ENCODE peak calls at places on chromosomes 6 and 20, in six cellular contexts. M, P, A, Y, S and N are unnamed samples.

GRCh38 chr20:54044156-54044555 is 26.2 kb downstream of the BCAS1 start:
- DNase-seq in M (no peak), P (no peak), Y (peak), A (no peak), S (no peak), N (no peak)

GRCh38 chr6:113813207-113813606 is 43.9 kb upstream of the MARCKS start:
- DNase-seq in P (no peak), A (no peak), S (no peak), M (no peak), Y (peak), N (no peak)

GRCh38 chr6:46821348-46821992 is 28.3 kb downstream of the MEP1A start:
- DNase-seq in P (no peak), S (no peak), M (no peak), Y (peak), A (no peak), N (no peak)

GRCh38 chr20:34604980-34605788 is 46.7 kb downstream of the MAP1LC3A start:
- DNase-seq in M (no peak), Y (no peak), S (no peak), A (no peak), P (no peak), N (no peak)

GRCh38 chr6:73797861-73798260 is 101.9 kb downstream of the CD109 start:
- DNase-seq in S (no peak), A (no peak), M (no peak), Y (peak), P (no peak), N (no peak)

GRCh38 chr6:4568138-4568537 is 208.1 kb upstream of the CDYL start:
- DNase-seq in Y (no peak), A (peak), P (no peak), M (no peak), S (no peak), N (no peak)

GRCh38 chr6:146770965-146771735 is 172.4 kb downstream of the ADGB start:
- DNase-seq in P (no peak), S (peak), M (no peak), Y (no peak), A (peak), N (no peak)

GRCh38 chr6:167949121-167949684 is 48.3 kb upstream of the KIF25 start:
- DNase-seq in S (no peak), P (no peak), M (no peak), A (no peak), Y (peak), N (no peak)

GRCh38 chr6:110140650-110141049 is 38.8 kb downstream of the WASF1 start:
- DNase-seq in S (no peak), A (no peak), P (no peak), Y (peak), M (no peak), N (no peak)